ENCODE peak calls at places on chromosome 6, in seven cellular contexts. L is ELF-1; H is NCI-H1092 treated with DMSO at 0.1 percent for 48 hours; X is hypothalamus; G is memory B cell; F is activated T-cell treated with anti-CD3 and anti-CD28 coated beads, Interleukin-2, amount 50 U/mL, for 72 hours; V is AG09319. S is an unnamed sample.

GRCh38 chr6:111248789-111249188 is 161.5 kb downstream of the SLC16A10 start:
- DNase-seq in L (no peak), H (no peak), X (no peak), G (no peak), F (no peak), V (no peak), S (no peak)

GRCh38 chr6:25237579-25237978 is 41.6 kb upstream of the CARMIL1 start:
- DNase-seq in L (no peak), H (no peak), X (no peak), G (no peak), F (no peak), V (no peak), S (no peak)

GRCh38 chr6:121886223-121886830 is 450.9 kb downstream of the GJA1 start:
- DNase-seq in L (no peak), H (no peak), X (no peak), G (no peak), F (no peak), V (peak; percentile 58), S (no peak)

GRCh38 chr6:52994031-52994788 is 874 bp downstream of the GSTA4 start:
- DNase-seq in L (peak; percentile 56), H (peak; percentile 75), X (peak; percentile 12), G (no peak), F (no peak), V (no peak), S (peak; percentile 37)

GRCh38 chr6:101539510-101540245 is 146.2 kb downstream of the GRIK2 start:
- DNase-seq in L (no peak), H (no peak), X (no peak), G (no peak), F (no peak), V (no peak), S (no peak)

GRCh38 chr6:21441386-21441785 is 152.2 kb upstream of the SOX4 start:
- DNase-seq in L (no peak), H (no peak), X (no peak), G (no peak), F (peak; percentile 12), V (no peak), S (no peak)

GRCh38 chr6:24537771-24538385 is 43.1 kb downstream of the ALDH5A1 start:
- DNase-seq in L (no peak), H (no peak), X (no peak), G (no peak), F (no peak), V (no peak), S (no peak)

GRCh38 chr6:151087861-151088598 is 151.7 kb upstream of the AKAP12 start:
- DNase-seq in L (no peak), H (no peak), X (no peak), G (no peak), F (no peak), V (peak; percentile 58), S (no peak)

GRCh38 chr6:40755749-40756452 is 168.7 kb upstream of the LRFN2 start:
- DNase-seq in L (no peak), H (no peak), X (no peak), G (no peak), F (no peak), V (no peak), S (no peak)

GRCh38 chr6:112289039-112289566 is 34.7 kb upstream of the LAMA4 start:
- DNase-seq in L (peak; percentile 43), H (peak; percentile 12), X (no peak), G (no peak), F (no peak), V (peak; percentile 91), S (no peak)

GRCh38 chr6:45835725-45836437 is 179.8 kb downstream of the CLIC5 start:
- DNase-seq in L (no peak), H (no peak), X (no peak), G (no peak), F (peak; percentile 36), V (no peak), S (no peak)

GRCh38 chr6:123039431-123039830 is 43.4 kb downstream of the CLVS2 start:
- DNase-seq in L (no peak), H (no peak), X (no peak), G (no peak), F (no peak), V (no peak), S (no peak)

GRCh38 chr6:17580518-17581048 is 19.5 kb upstream of the FAM8A1 start:
- DNase-seq in L (peak; percentile 84), H (no peak), X (no peak), G (no peak), F (no peak), V (no peak), S (no peak)

GRCh38 chr6:87897581-87898147 is 150.0 kb upstream of the SPACA1 start:
- DNase-seq in L (no peak), H (no peak), X (no peak), G (no peak), F (no peak), V (no peak), S (no peak)

GRCh38 chr6:136492409-136492808 is 57.8 kb downstream of the MAP7 start:
- DNase-seq in L (no peak), H (no peak), X (no peak), G (no peak), F (no peak), V (no peak), S (no peak)

GRCh38 chr6:80676386-80676785 is 569.9 kb downstream of the BCKDHB start:
- DNase-seq in L (no peak), H (no peak), X (no peak), G (no peak), F (no peak), V (no peak), S (no peak)

GRCh38 chr6:151763303-151763702 is 44.2 kb upstream of the ESR1 start:
- DNase-seq in L (peak; percentile 2), H (no peak), X (no peak), G (no peak), F (no peak), V (no peak), S (no peak)

GRCh38 chr6:6559994-6560393 is 28.5 kb upstream of the LY86 start:
- DNase-seq in L (no peak), H (no peak), X (no peak), G (no peak), F (no peak), V (no peak), S (no peak)

GRCh38 chr6:108760158-108761050 is 87.8 kb upstream of the ARMC2 start:
- DNase-seq in L (no peak), H (peak; percentile 48), X (no peak), G (no peak), F (no peak), V (no peak), S (no peak)

GRCh38 chr6:1611572-1612385 is 2.1 kb downstream of the FOXC1 start:
- DNase-seq in L (peak; percentile 56), H (no peak), X (no peak), G (peak; percentile 35), F (no peak), V (no peak), S (no peak)

GRCh38 chr6:161228911-161229591 is 44.8 kb downstream of the AGPAT4 start:
- DNase-seq in L (peak; percentile 26), H (no peak), X (no peak), G (no peak), F (peak; percentile 32), V (no peak), S (no peak)

S was measured in H7.